ENCODE peak calls at places on chromosomes 16 and 17, in eight cellular contexts. L, G, Y, D, I, U, A and K are unnamed samples.

GRCh38 chr17:76170114-76170513 is 29.1 kb upstream of the FOXJ1 start:
- DNase-seq in U (no peak), D (no peak), L (no peak), A (no peak), G (no peak), Y (no peak), I (no peak), K (no peak)

GRCh38 chr17:50101346-50102163 is 6.4 kb downstream of the PDK2 start:
- DNase-seq in D (no peak), Y (no peak), L (peak), U (no peak), G (peak), I (no peak), A (no peak), K (no peak)

GRCh38 chr16:85898521-85899442 is at the start of gene IRF8:
- DNase-seq in I (peak), A (peak), D (no peak), G (peak), L (peak), Y (peak), U (no peak), K (peak)

GRCh38 chr16:49496656-49497055 is 123.1 kb downstream of the C16orf78 start:
- DNase-seq in Y (no peak), L (peak), G (no peak), U (no peak), I (no peak), D (no peak), A (no peak), K (no peak)

GRCh38 chr17:60371818-60372510 is 20.0 kb downstream of the USP32 start:
- DNase-seq in Y (no peak), L (no peak), G (no peak), A (no peak), D (no peak), I (no peak), U (no peak), K (no peak)

GRCh38 chr16:67650023-67650422 is 5.1 kb downstream of the CARMIL2 start:
- DNase-seq in A (no peak), I (no peak), Y (no peak), L (no peak), G (no peak), U (no peak), D (no peak), K (no peak)

GRCh38 chr17:56896217-56896967 is 17.5 kb downstream of the TRIM25 start:
- DNase-seq in A (no peak), G (no peak), L (no peak), I (no peak), U (no peak), Y (no peak), D (no peak), K (no peak)

GRCh38 chr16:86931410-86931941 is 353.1 kb downstream of the FOXL1 start:
- DNase-seq in I (peak), A (no peak), G (peak), D (no peak), L (peak), U (peak), Y (peak), K (no peak)

GRCh38 chr17:8476741-8477140 is 41.1 kb downstream of the NDEL1 start:
- DNase-seq in D (no peak), I (no peak), G (no peak), Y (no peak), L (peak), U (no peak), A (no peak), K (no peak)

GRCh38 chr16:2787961-2788360 is 601 bp upstream of the PRSS33 start:
- DNase-seq in U (no peak), L (peak), I (peak), D (no peak), G (no peak), Y (no peak), A (no peak), K (peak)

GRCh38 chr17:82228842-82229685 is at the start of gene SLC16A3:
- DNase-seq in G (no peak), D (no peak), A (peak), L (peak), Y (no peak), I (peak), U (no peak), K (peak)

GRCh38 chr17:11144358-11145233 is 96.4 kb upstream of the SHISA6 start:
- DNase-seq in D (peak), G (peak), I (no peak), A (no peak), Y (no peak), L (no peak), U (no peak), K (no peak)

GRCh38 chr16:70438325-70438982 is 446 bp downstream of the ST3GAL2 start:
- DNase-seq in L (peak), A (no peak), G (no peak), D (no peak), Y (no peak), U (no peak), I (no peak), K (no peak)

GRCh38 chr17:37848690-37849616 is 75.3 kb upstream of the TBC1D3K start:
- DNase-seq in I (no peak), D (peak), G (no peak), Y (peak), A (peak), U (no peak), L (no peak), K (no peak)

GRCh38 chr16:30095166-30096078 is 591 bp downstream of the YPEL3 start:
- DNase-seq in I (no peak), G (no peak), Y (no peak), L (no peak), D (no peak), A (peak), U (no peak), K (peak)

GRCh38 chr17:2688351-2689342 is 22.9 kb downstream of the CLUH start:
- DNase-seq in G (peak), A (no peak), U (no peak), Y (no peak), D (no peak), L (peak), I (peak), K (no peak)

GRCh38 chr17:75876190-75876937 is 2.0 kb downstream of the TRIM47 start:
- DNase-seq in A (peak), G (no peak), D (no peak), Y (no peak), I (no peak), U (no peak), L (peak), K (peak)

GRCh38 chr16:53135329-53135728 is 80.5 kb downstream of the CHD9 start:
- DNase-seq in L (no peak), A (no peak), Y (no peak), I (no peak), U (no peak), G (no peak), D (no peak), K (no peak)

GRCh38 chr16:67110136-67110847 is 551 bp downstream of the PHAF1 start:
- DNase-seq in A (no peak), Y (no peak), D (no peak), G (no peak), L (no peak), U (no peak), I (no peak), K (no peak)

GRCh38 chr17:79549111-79549915 is 61.5 kb downstream of the RBFOX3 start:
- DNase-seq in G (no peak), I (no peak), D (no peak), Y (no peak), A (no peak), L (no peak), U (no peak), K (no peak)

GRCh38 chr16:81548551-81548900 is 103.9 kb downstream of the CMIP start:
- DNase-seq in L (peak), Y (no peak), D (no peak), A (no peak), G (no peak), U (no peak), I (no peak), K (no peak)

GRCh38 chr17:12282056-12282455 is 261.4 kb downstream of the MAP2K4 start:
- DNase-seq in L (no peak), A (no peak), G (no peak), Y (peak), D (peak), I (no peak), U (no peak), K (no peak)

GRCh38 chr17:56699186-56699895 is 105.8 kb downstream of the NOG start:
- DNase-seq in L (peak), G (peak), Y (peak), A (no peak), U (peak), I (no peak), D (peak), K (no peak)

GRCh38 chr16:62034236-62035114 is 1.8 kb downstream of the CDH8 start:
- DNase-seq in I (no peak), G (no peak), A (no peak), L (no peak), U (no peak), Y (no peak), D (no peak), K (no peak)

GRCh38 chr17:41975099-41976083 is 8.8 kb downstream of the CNP start:
- DNase-seq in A (no peak), I (no peak), Y (no peak), G (no peak), L (no peak), D (no peak), U (no peak), K (no peak)

GRCh38 chr17:27361695-27362094 is 67.8 kb downstream of the WSB1 start:
- DNase-seq in G (no peak), Y (no peak), A (no peak), I (no peak), D (no peak), L (no peak), U (no peak), K (no peak)

GRCh38 chr16:1102921-1103648 is 7.0 kb upstream of the C1QTNF8 start:
- DNase-seq in D (no peak), Y (no peak), G (peak), A (peak), I (no peak), U (no peak), L (no peak), K (peak)

GRCh38 chr17:376936-377863 is 24.6 kb upstream of the RPH3AL start:
- DNase-seq in L (no peak), Y (no peak), U (no peak), G (no peak), A (no peak), I (no peak), D (no peak), K (no peak)

GRCh38 chr17:68682913-68683312 is 81.7 kb upstream of the FAM20A start:
- DNase-seq in I (no peak), L (no peak), A (no peak), Y (no peak), U (no peak), D (no peak), G (no peak), K (no peak)

GRCh38 chr17:7223375-7223774 is 3.6 kb downstream of the ACADVL start:
- DNase-seq in D (no peak), I (no peak), Y (no peak), G (no peak), A (no peak), U (no peak), L (no peak), K (no peak)

GRCh38 chr17:3765981-3766380 is 35.0 kb downstream of the ITGAE start:
- DNase-seq in Y (no peak), D (no peak), G (no peak), A (no peak), U (no peak), L (no peak), I (no peak), K (no peak)

GRCh38 chr16:69286941-69287713 is 24.0 kb upstream of the VPS4A start:
- DNase-seq in L (peak), I (no peak), U (no peak), G (peak), D (peak), Y (peak), A (peak), K (no peak)

GRCh38 chr17:42387221-42387657 is 1.0 kb downstream of the STAT3 start:
- DNase-seq in A (peak), L (no peak), G (no peak), D (no peak), U (no peak), Y (no peak), I (no peak), K (no peak)

GRCh38 chr17:76643553-76644148 is at the start of gene ST6GALNAC1:
- DNase-seq in I (no peak), G (peak), U (no peak), L (no peak), Y (no peak), A (peak), D (no peak), K (peak)